ENCODE peak calls at places on chromosomes 2 and 18, in six cellular contexts. C is psoas muscle, L is AG04450, J is Caco-2, D is breast epithelium, Y is AG09309. H is an unnamed sample.

GRCh38 chr18:68948622-68949021 is 150.7 kb downstream of the CCDC102B start:
- DNase-seq in Y (no peak), D (no peak), J (no peak), C (no peak), L (no peak), H (no peak)

GRCh38 chr2:37020887-37021796 is 54.8 kb upstream of the STRN start:
- DNase-seq in J (no peak), Y (no peak), D (no peak), L (no peak), C (no peak), H (no peak)

GRCh38 chr2:188813315-188813714 is 160.9 kb upstream of the COL3A1 start:
- DNase-seq in C (no peak), D (no peak), J (no peak), Y (no peak), L (no peak), H (no peak)

GRCh38 chr2:197500503-197501179 is 462 bp downstream of the HSPE1 start:
- DNase-seq in J (no peak), Y (no peak), D (no peak), C (no peak), L (no peak), H (no peak)

GRCh38 chr2:216710531-216711282 is 15.4 kb upstream of the IGFBP5 start:
- DNase-seq in L (no peak), C (peak), J (no peak), D (peak), Y (no peak), H (no peak)

GRCh38 chr2:62801814-62802524 is 96.5 kb downstream of the EHBP1 start:
- DNase-seq in L (no peak), D (no peak), C (no peak), Y (no peak), J (no peak), H (no peak)

GRCh38 chr2:48755473-48755872 is at the start of gene LHCGR:
- DNase-seq in J (no peak), C (no peak), D (no peak), L (no peak), Y (no peak), H (no peak)

GRCh38 chr2:53498210-53498609 is 269.4 kb upstream of the CHAC2 start:
- DNase-seq in J (no peak), L (peak), Y (no peak), C (no peak), D (no peak), H (no peak)

GRCh38 chr2:29579495-29580178 is 341.7 kb downstream of the ALK start:
- DNase-seq in D (no peak), L (no peak), C (no peak), Y (no peak), J (no peak), H (no peak)

GRCh38 chr2:132593171-132593570 is 76.8 kb downstream of the LYPD1 start:
- DNase-seq in Y (no peak), D (no peak), C (no peak), L (no peak), J (no peak), H (peak)

GRCh38 chr18:21112543-21113105 is 1.0 kb upstream of the ROCK1 start:
- DNase-seq in L (no peak), J (no peak), D (no peak), C (no peak), Y (no peak), H (no peak)

GRCh38 chr18:12604445-12605007 is 53.4 kb downstream of the SPIRE1 start:
- DNase-seq in L (no peak), Y (no peak), D (no peak), J (no peak), C (no peak), H (no peak)

GRCh38 chr2:112869258-112869842 is 32.8 kb upstream of the IL1B start:
- DNase-seq in C (peak), D (peak), Y (peak), J (no peak), L (no peak), H (no peak)

GRCh38 chr2:37907480-37908070 is 17.5 kb upstream of the RMDN2 start:
- DNase-seq in Y (no peak), L (no peak), D (no peak), C (no peak), J (no peak), H (no peak)

GRCh38 chr18:77063256-77063655 is 69.3 kb downstream of the MBP start:
- DNase-seq in J (no peak), Y (no peak), C (no peak), D (no peak), L (no peak), H (no peak)
- H3K4me3 ChIP-seq in J (no peak), Y (no peak), C (no peak), D (no peak), L (no peak), H (no peak)

GRCh38 chr2:27584597-27584996 is 1.8 kb downstream of the ZNF512 start:
- DNase-seq in C (no peak), Y (no peak), J (no peak), L (no peak), D (no peak), H (no peak)
- H3K4me3 ChIP-seq in C (no peak), Y (no peak), J (no peak), L (peak), D (no peak), H (no peak)

DNA sequence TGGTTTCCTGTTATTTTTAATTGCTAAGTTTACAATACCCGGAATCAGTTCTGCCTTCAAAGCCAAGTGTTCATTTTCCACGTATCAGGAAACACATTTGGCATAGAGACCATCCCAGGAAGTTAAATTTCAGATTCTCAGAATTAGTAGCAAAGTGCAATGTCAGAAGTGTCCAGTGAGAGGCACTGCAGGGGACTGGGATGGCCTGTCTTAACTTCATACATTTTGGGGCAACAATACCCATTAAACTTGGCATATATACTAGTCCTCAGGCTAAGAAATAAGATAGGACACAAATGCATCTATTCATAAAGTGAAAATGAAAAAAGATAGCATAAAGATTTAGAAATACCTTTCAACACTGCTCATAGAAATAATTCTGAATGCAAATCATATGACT is 1.5 kb upstream of the IL1RL2 start:
- DNase-seq in J (no peak), D (no peak), L (no peak), Y (no peak), C (no peak), H (no peak)
- H3K4me3 ChIP-seq in J (no peak), D (no peak), L (no peak), Y (no peak), C (no peak), H (no peak)

GRCh38 chr2:110771549-110772382 is 39.4 kb downstream of the ACOXL start:
- DNase-seq in C (no peak), Y (no peak), J (no peak), L (no peak), D (no peak), H (no peak)
- H3K4me3 ChIP-seq in C (no peak), Y (no peak), J (no peak), L (no peak), D (no peak), H (no peak)

DNA sequence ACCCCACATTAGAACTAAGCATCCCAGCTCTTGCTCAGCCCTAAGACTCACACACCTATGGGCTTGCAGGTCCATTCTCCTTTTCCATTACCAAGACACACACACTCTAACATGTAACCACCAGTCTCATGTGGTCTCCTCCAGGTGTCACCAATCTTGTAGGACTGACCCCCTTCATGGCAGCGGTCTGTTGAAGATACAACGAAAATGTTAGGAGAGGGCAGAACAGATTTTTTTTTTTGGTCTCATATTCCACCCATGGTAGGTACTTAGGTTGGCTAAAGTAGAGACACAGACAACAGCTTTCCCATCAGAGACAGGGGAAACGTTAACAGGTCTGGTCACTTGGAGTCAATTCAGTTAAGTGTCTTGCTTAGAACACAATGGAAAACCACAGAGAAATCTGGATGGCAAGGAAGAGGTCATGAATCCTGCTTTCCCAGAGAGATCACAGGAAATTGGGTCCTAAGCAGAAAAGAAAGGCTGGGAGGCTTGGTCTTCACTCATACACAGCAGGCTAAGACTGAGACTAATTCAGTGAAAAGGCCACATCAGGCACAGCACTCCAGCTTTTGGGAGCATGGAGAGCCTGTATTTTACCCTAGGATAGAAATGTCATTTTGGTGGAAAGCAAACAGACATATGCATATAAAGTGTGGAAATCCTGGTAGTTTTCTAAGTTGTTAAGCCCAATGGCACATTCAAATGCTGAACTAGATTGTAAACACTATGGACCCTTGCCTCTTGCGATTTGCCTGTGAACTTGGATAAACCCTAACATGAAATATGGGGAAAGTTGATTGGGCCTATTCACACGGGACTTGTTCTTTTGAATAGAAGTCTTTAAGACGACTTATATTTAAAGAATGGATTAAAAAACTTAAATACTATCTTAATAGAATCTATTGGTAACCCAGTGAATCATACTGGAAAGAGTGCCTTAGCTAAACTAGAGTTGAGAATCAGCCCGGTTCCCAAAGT is 3.8 kb downstream of the FN1 start:
- DNase-seq in C (no peak), L (no peak), J (no peak), Y (no peak), D (no peak), H (no peak)
- H3K4me3 ChIP-seq in C (no peak), L (peak), J (no peak), Y (peak), D (no peak), H (peak)

DNA sequence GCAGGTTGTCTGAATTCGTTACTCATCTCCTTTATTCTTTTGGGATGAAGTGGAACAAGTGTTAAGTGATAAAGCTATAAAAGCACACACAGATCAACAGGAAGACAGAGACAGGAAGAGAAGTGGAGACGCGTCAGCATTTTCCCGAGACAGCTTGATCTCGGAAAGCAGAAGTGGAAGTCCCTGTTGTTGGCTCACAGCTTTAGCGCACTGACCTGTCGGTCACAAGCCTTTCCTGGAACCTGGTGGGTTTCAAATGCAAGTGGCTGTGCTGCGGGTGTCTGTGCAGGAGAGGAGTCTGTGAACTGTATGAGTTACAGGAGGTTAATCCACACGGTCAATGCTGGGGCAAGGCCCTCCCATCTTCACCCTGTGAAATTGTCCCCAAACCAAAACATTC is 116.6 kb upstream of the PELI1 start:
- DNase-seq in L (no peak), C (no peak), J (no peak), D (peak), Y (no peak), H (no peak)
- H3K4me3 ChIP-seq in L (no peak), C (no peak), J (no peak), D (no peak), Y (no peak), H (no peak)

DNA sequence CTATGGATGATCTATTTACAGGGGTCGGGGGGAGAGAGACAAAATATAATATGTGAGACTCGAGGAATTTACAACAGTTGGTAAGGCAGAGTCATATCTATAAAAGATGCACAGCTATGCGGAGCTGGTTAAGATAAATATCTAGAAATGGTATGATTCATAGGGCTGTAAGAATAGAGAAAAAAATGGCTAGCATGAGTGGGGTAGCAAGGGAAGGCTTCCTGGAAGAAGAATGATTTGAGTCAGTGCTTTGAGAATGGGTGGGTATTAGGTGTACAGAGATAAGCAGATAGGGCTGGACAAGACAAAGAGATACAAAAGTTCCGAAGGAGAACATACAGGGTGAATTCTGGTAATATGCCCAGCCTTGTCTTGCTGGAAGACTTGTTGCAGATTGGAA is 291.5 kb upstream of the CCDC68 start:
- DNase-seq in Y (no peak), D (no peak), C (no peak), L (no peak), J (no peak), H (no peak)
- H3K4me3 ChIP-seq in Y (no peak), D (peak), C (no peak), L (no peak), J (no peak), H (no peak)